ENCODE peak calls at places on chromosomes 3 and 15, in four cellular contexts. M is cardiac muscle cell, V is spleen, P is Peyer's patch. A is an unnamed sample. For H3K9me3, the result is how much of the 10 kb centered on the place peaks cover.

GRCh38 chr3:64612916-64613526 is 74.8 kb downstream of the ADAMTS9 start:
- DNase-seq in M (peak), V (no peak), P (no peak), A (no peak)

GRCh38 chr15:60326824-60327654 is 70.7 kb downstream of the ANXA2 start:
- DNase-seq in V (no peak), M (peak), P (no peak), A (no peak)

GRCh38 chr15:64842099-64842940 is 605 bp downstream of the PLEKHO2 start:
- DNase-seq in V (no peak), P (no peak), M (peak), A (no peak)

GRCh38 chr3:162391301-162391700 is 894.7 kb downstream of the OTOL1 start:
- DNase-seq in M (peak), V (no peak), P (no peak), A (no peak)

GRCh38 chr15:76333309-76333708 is 3.3 kb upstream of the ISL2 start:
- DNase-seq in V (no peak), P (no peak), M (no peak), A (no peak)

GRCh38 chr3:179289295-179289694 is 33.5 kb upstream of the ZNF639 start:
- DNase-seq in P (no peak), V (no peak), M (no peak), A (no peak)

GRCh38 chr3:159250961-159251360 is 449.1 kb downstream of the MFSD1 start:
- DNase-seq in M (no peak), P (no peak), V (no peak), A (no peak)

GRCh38 chr3:123283657-123284398 is 82.1 kb downstream of the SEC22A start:
- DNase-seq in P (no peak), V (no peak), M (no peak), A (no peak)

GRCh38 chr15:66936115-66936863 is 129.1 kb upstream of the SMAD3 start:
- DNase-seq in M (peak), V (no peak), P (no peak), A (no peak)

DNA sequence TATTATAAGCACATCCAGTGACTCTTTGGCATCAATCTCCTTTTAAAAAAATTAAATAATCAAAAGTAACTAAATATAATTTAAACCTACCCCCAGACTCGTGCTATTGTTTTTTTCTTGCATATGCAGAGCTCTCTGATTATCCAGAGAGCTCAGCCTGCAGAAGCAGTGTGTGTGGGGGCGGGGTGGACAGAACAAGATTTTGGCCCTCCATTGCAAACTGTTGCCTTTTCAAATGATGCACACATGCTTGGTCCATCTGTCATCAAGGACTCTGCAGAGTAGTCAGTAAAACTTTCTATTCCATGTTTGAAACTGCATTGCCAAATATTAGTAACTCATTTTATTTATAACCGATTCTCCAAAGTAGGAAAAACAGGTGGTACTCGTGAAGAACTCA is 28.6 kb upstream of the STXBP5L start:
- DNase-seq in V (no peak), M (no peak), P (no peak), A (no peak)
- H3K9me3 ChIP-seq in V (under half), M (under half), P (under half), A (under half)

GRCh38 chr3:148601766-148602685 is 95.7 kb upstream of the AGTR1 start:
- DNase-seq in M (no peak), V (no peak), P (no peak), A (no peak)

GRCh38 chr3:148599478-148599877 is 98.2 kb upstream of the AGTR1 start:
- DNase-seq in V (no peak), P (no peak), M (no peak), A (no peak)

GRCh38 chr3:148598619-148599018 is 99.1 kb upstream of the AGTR1 start:
- DNase-seq in M (no peak), P (no peak), V (no peak), A (no peak)

GRCh38 chr3:148600440-148600839 is 97.3 kb upstream of the AGTR1 start:
- DNase-seq in V (no peak), P (no peak), M (no peak), A (no peak)

DNA sequence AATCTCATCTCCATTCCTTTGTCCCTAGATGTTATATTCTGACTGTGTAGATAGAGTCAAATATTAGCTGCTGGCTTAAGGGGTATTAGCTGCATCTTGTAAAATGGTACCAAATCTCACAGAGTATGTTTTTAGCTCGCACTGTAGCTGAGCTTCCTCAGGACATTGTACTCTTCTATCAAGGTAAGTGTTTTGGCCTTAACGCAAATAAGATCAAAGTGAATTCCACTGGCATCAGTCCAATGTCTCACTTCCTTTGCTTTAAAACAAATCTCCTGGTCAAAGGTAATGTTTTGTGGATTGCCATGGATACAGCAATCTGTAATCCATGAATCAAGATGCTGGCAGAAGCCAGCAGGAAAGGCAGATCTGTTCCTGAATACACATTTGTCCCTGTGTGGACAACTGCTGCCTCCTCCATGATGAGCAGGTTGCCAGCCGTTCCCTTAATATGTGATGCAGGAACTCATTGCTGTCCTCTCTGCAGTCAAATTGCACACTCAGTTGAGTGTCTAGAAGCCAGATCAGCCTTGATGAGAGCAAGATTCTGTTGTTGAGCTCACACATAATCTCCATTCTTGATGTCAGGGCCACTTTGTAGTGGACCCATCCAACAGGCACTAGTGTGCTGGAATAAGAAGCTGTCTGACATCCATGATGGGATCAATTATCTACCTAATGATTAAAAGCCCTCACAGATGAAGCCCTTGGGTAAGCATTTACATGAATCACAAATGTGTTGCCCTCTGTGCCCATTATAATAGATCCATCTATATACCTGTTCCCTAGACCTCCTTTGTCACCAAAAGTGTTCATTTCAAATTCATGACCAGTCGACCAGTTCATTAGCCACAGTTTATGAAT is 96.6 kb upstream of the AGTR1 start:
- DNase-seq in V (no peak), M (no peak), P (peak), A (no peak)
- TF ChIP-seq CTCF in V (no peak), M (no peak), P (no peak), A (no peak)

GRCh38 chr3:13976469-13976868 is 96.6 kb upstream of the WNT7A start:
- DNase-seq in V (no peak), P (no peak), M (no peak), A (no peak)
- H3K9me3 ChIP-seq in V (under half), P (under half), M (under half), A (under half)

GRCh38 chr3:143764840-143765239 is 83.4 kb downstream of the SLC9A9 start:
- DNase-seq in P (no peak), V (no peak), M (no peak), A (no peak)
- TF ChIP-seq CTCF in P (no peak), V (no peak), M (no peak), A (peak)

GRCh38 chr15:25247418-25248030 is 191.3 kb downstream of the UBE3A start:
- DNase-seq in P (no peak), V (peak), M (no peak), A (no peak)
- H3K9me3 ChIP-seq in P (under half), V (half or more), M (under half), A (under half)

DNA sequence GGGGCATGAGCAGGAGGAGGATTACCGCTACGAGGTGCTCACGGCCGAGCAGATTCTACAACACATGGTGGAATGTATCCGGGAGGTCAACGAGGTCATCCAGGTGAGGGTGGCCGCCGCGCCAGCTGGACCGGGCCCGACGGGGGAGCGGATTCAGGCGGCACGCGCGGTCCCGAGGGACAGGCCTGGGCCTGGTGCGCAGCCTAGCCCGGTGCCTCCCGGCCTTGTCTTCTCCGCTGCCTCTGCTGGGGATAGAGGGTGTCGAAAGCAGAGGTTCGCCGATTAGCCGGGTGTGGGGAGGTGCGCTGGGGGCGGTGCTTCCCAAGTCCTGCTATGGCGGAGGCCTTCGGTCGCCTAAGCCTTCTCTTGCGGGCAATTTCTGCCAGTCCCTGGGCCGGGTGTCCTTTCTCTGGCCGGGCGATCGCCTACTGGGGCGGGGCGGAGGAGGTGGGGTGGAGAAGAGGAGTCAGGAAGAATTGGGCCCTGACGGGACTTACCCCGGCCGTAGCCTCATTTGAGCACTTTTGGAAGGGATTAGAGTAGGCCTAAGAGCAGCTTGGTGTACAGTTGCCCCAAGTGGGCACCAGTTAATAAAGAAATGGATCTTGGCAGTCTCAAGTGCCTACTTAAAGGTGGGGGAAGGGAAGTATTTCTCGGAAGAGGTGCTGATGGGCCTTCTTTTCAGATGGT is 927 bp downstream of the ARIH1 start:
- DNase-seq in V (peak), P (peak), M (peak), A (peak)
- TF ChIP-seq CTCF in V (no peak), P (no peak), M (no peak), A (peak)

DNA sequence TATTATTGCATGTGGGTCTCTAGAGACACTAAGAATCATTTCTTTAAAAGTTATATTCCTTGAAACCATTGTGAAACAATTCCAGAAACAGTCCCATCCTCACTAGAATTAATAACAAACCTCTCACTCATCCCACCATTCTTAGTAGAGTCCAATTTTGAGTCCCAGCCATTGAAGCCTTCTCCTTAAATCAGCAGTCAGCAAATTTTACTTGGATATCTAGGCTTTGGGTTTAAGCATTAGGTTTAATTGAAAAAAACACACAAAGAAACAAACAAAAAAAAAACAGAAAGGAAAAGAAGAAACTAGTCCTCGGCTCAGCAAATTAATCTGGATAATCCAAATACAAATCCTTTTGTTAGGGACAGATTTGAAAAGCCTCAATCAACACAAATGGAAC is 109.3 kb downstream of the LRRC3B start:
- DNase-seq in P (no peak), V (no peak), M (no peak), A (no peak)
- H3K9me3 ChIP-seq in P (under half), V (under half), M (under half), A (under half)

A was measured in CD4-positive, alpha-beta T cell.